ENCODE peak calls at places on chromosomes 13 and 19, in five cellular contexts. One of them, this sample, is unnamed. For H3K4me1, the result is how much of the 10 kb centered on the place peaks cover.

GRCh38 chr19:41914906-41915247 is 13.4 kb downstream of the ERFL start:
- DNase-seq in IMR-90: no peak
- DNase-seq in H9: no peak
- DNase-seq in neuronal stem cell: no peak
- DNase-seq in mesenchymal stem cell: no peak
- DNase-seq in this sample: no peak

GRCh38 chr13:20550799-20551198 is 16.2 kb upstream of the IFT88 start:
- DNase-seq in IMR-90: no peak
- DNase-seq in H9: no peak
- DNase-seq in neuronal stem cell: no peak
- DNase-seq in mesenchymal stem cell: no peak
- DNase-seq in this sample: no peak

GRCh38 chr13:32443111-32443510 is 15.2 kb upstream of the N4BP2L1 start:
- DNase-seq in IMR-90: peak
- DNase-seq in H9: no peak
- DNase-seq in neuronal stem cell: no peak
- DNase-seq in mesenchymal stem cell: peak
- DNase-seq in this sample: peak

GRCh38 chr19:41377977-41378707 is 1.8 kb downstream of the TMEM91 start:
- DNase-seq in IMR-90: no peak
- DNase-seq in H9: peak
- DNase-seq in neuronal stem cell: no peak
- DNase-seq in mesenchymal stem cell: peak
- DNase-seq in this sample: peak

GRCh38 chr13:30352121-30352520 is 44.8 kb upstream of the KATNAL1 start:
- DNase-seq in IMR-90: no peak
- DNase-seq in H9: no peak
- DNase-seq in neuronal stem cell: no peak
- DNase-seq in mesenchymal stem cell: no peak
- DNase-seq in this sample: no peak

GRCh38 chr19:58229255-58229639 is 533 bp downstream of the ZNF544 start:
- DNase-seq in IMR-90: peak
- DNase-seq in H9: peak
- DNase-seq in neuronal stem cell: no peak
- DNase-seq in mesenchymal stem cell: peak
- DNase-seq in this sample: peak

GRCh38 chr19:10419646-10420443 is 493 bp upstream of the PDE4A start:
- DNase-seq in IMR-90: peak
- DNase-seq in H9: peak
- DNase-seq in neuronal stem cell: peak
- DNase-seq in mesenchymal stem cell: peak
- DNase-seq in this sample: peak

GRCh38 chr19:51136333-51136732 is 5.8 kb upstream of the SIGLEC7 start:
- DNase-seq in IMR-90: no peak
- DNase-seq in H9: no peak
- DNase-seq in neuronal stem cell: no peak
- DNase-seq in mesenchymal stem cell: no peak
- DNase-seq in this sample: no peak

GRCh38 chr19:14030997-14031718 is 404 bp upstream of the IL27RA start:
- DNase-seq in IMR-90: no peak
- DNase-seq in H9: no peak
- DNase-seq in neuronal stem cell: no peak
- DNase-seq in mesenchymal stem cell: no peak
- DNase-seq in this sample: no peak

GRCh38 chr13:24923305-24923640 is 159.3 kb downstream of the RNF17 start:
- DNase-seq in IMR-90: peak
- DNase-seq in H9: no peak
- DNase-seq in neuronal stem cell: no peak
- DNase-seq in mesenchymal stem cell: peak
- DNase-seq in this sample: no peak

GRCh38 chr13:110518571-110518970 is 43.0 kb downstream of the RAB20 start:
- DNase-seq in IMR-90: no peak
- DNase-seq in H9: no peak
- DNase-seq in neuronal stem cell: no peak
- DNase-seq in mesenchymal stem cell: no peak
- DNase-seq in this sample: no peak

GRCh38 chr13:28753208-28753892 is 34.6 kb upstream of the SLC46A3 start:
- DNase-seq in IMR-90: peak
- DNase-seq in H9: peak
- DNase-seq in neuronal stem cell: no peak
- DNase-seq in mesenchymal stem cell: peak
- DNase-seq in this sample: peak

DNA sequence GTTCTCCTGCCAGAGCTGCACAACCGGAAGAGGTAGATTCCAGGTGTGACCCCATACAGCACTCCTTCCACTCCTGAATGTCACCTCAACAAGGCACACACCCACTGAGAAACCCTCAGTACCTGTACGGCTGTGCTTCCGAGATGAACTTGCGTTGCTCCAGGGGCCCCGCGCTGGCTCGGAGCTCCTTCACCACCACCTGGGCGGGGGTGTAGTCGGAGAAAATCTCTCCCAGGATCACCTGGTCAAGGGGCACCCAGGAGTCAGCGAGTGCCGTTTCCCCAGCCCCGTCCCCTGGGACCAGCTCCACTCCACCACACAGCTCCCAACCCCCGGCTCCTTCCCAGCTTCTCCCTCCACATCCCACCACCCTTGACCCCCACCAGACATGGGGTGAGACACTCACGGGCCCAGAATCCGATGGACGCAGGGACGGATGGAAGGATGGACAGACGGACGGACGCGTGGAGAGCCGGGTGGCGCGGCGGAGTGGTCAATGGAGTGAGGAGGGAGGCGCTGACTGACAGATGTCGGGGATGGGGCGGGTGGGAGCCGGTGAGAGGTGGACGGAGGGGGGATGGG is 2.8 kb downstream of the LMTK3 start:
- DNase-seq in IMR-90: no peak
- DNase-seq in H9: no peak
- DNase-seq in neuronal stem cell: no peak
- DNase-seq in mesenchymal stem cell: no peak
- DNase-seq in this sample: no peak
- H2AK5ac ChIP-seq in IMR-90: no peak
- H2AK5ac ChIP-seq in H9: no peak
- H2AK5ac ChIP-seq in neuronal stem cell: peak
- H2AK5ac ChIP-seq in mesenchymal stem cell: no peak
- H2AK5ac ChIP-seq in this sample: no peak

GRCh38 chr13:101059803-101060202 is 356.5 kb downstream of the NALCN start:
- DNase-seq in IMR-90: no peak
- DNase-seq in H9: no peak
- DNase-seq in neuronal stem cell: no peak
- DNase-seq in mesenchymal stem cell: no peak
- DNase-seq in this sample: no peak

GRCh38 chr13:101053694-101054093 is 362.6 kb downstream of the NALCN start:
- DNase-seq in IMR-90: peak
- DNase-seq in H9: no peak
- DNase-seq in neuronal stem cell: no peak
- DNase-seq in mesenchymal stem cell: peak
- DNase-seq in this sample: no peak

GRCh38 chr13:101053289-101053688 is 363.0 kb downstream of the NALCN start:
- DNase-seq in IMR-90: no peak
- DNase-seq in H9: no peak
- DNase-seq in neuronal stem cell: no peak
- DNase-seq in mesenchymal stem cell: peak
- DNase-seq in this sample: no peak

GRCh38 chr13:101058841-101059240 is 357.5 kb downstream of the NALCN start:
- DNase-seq in IMR-90: no peak
- DNase-seq in H9: no peak
- DNase-seq in neuronal stem cell: no peak
- DNase-seq in mesenchymal stem cell: no peak
- DNase-seq in this sample: no peak
- H4K8ac ChIP-seq in IMR-90: no peak
- H4K8ac ChIP-seq in H9: no peak
- H4K8ac ChIP-seq in neuronal stem cell: peak
- H4K8ac ChIP-seq in mesenchymal stem cell: no peak
- H4K8ac ChIP-seq in this sample: no peak

GRCh38 chr19:16374436-16374835 is 49.8 kb downstream of the KLF2 start:
- DNase-seq in IMR-90: no peak
- DNase-seq in H9: no peak
- DNase-seq in neuronal stem cell: no peak
- DNase-seq in mesenchymal stem cell: no peak
- DNase-seq in this sample: no peak

GRCh38 chr19:16373989-16374388 is 49.4 kb downstream of the KLF2 start:
- DNase-seq in IMR-90: no peak
- DNase-seq in H9: no peak
- DNase-seq in neuronal stem cell: no peak
- DNase-seq in mesenchymal stem cell: no peak
- DNase-seq in this sample: no peak

GRCh38 chr19:16373539-16373938 is 48.9 kb downstream of the KLF2 start:
- DNase-seq in IMR-90: peak
- DNase-seq in H9: no peak
- DNase-seq in neuronal stem cell: no peak
- DNase-seq in mesenchymal stem cell: peak
- DNase-seq in this sample: no peak

GRCh38 chr19:16372065-16372915 is 47.7 kb downstream of the KLF2 start:
- DNase-seq in IMR-90: no peak
- DNase-seq in H9: no peak
- DNase-seq in neuronal stem cell: no peak
- DNase-seq in mesenchymal stem cell: no peak
- DNase-seq in this sample: no peak

GRCh38 chr19:16373079-16373478 is 48.5 kb downstream of the KLF2 start:
- DNase-seq in IMR-90: no peak
- DNase-seq in H9: no peak
- DNase-seq in neuronal stem cell: no peak
- DNase-seq in mesenchymal stem cell: no peak
- DNase-seq in this sample: no peak
- H3K4me1 ChIP-seq in IMR-90: under half
- H3K4me1 ChIP-seq in H9: under half
- H3K4me1 ChIP-seq in neuronal stem cell: under half
- H3K4me1 ChIP-seq in mesenchymal stem cell: under half
- H3K4me1 ChIP-seq in this sample: under half

GRCh38 chr19:18362934-18363542 is 22.6 kb downstream of the PGPEP1 start:
- DNase-seq in IMR-90: no peak
- DNase-seq in H9: no peak
- DNase-seq in neuronal stem cell: no peak
- DNase-seq in mesenchymal stem cell: no peak
- DNase-seq in this sample: no peak
- H2AK5ac ChIP-seq in IMR-90: peak
- H2AK5ac ChIP-seq in H9: no peak
- H2AK5ac ChIP-seq in neuronal stem cell: peak
- H2AK5ac ChIP-seq in mesenchymal stem cell: peak
- H2AK5ac ChIP-seq in this sample: peak

GRCh38 chr13:48319458-48320395 is 16.2 kb downstream of the RB1 start:
- DNase-seq in IMR-90: no peak
- DNase-seq in H9: no peak
- DNase-seq in neuronal stem cell: no peak
- DNase-seq in mesenchymal stem cell: no peak
- DNase-seq in this sample: no peak

GRCh38 chr13:48318014-48318713 is 14.6 kb downstream of the RB1 start:
- DNase-seq in IMR-90: no peak
- DNase-seq in H9: no peak
- DNase-seq in neuronal stem cell: no peak
- DNase-seq in mesenchymal stem cell: no peak
- DNase-seq in this sample: no peak

GRCh38 chr13:48320396-48320790 is 16.8 kb downstream of the RB1 start:
- DNase-seq in IMR-90: no peak
- DNase-seq in H9: no peak
- DNase-seq in neuronal stem cell: no peak
- DNase-seq in mesenchymal stem cell: no peak
- DNase-seq in this sample: no peak

GRCh38 chr13:48317511-48317981 is 14.0 kb downstream of the RB1 start:
- DNase-seq in IMR-90: no peak
- DNase-seq in H9: no peak
- DNase-seq in neuronal stem cell: no peak
- DNase-seq in mesenchymal stem cell: no peak
- DNase-seq in this sample: no peak

GRCh38 chr13:48318714-48319457 is 15.3 kb downstream of the RB1 start:
- DNase-seq in IMR-90: no peak
- DNase-seq in H9: no peak
- DNase-seq in neuronal stem cell: no peak
- DNase-seq in mesenchymal stem cell: no peak
- DNase-seq in this sample: no peak
- H4K8ac ChIP-seq in IMR-90: no peak
- H4K8ac ChIP-seq in H9: no peak
- H4K8ac ChIP-seq in neuronal stem cell: no peak
- H4K8ac ChIP-seq in mesenchymal stem cell: no peak
- H4K8ac ChIP-seq in this sample: no peak

GRCh38 chr19:1167687-1168561 is 6.1 kb downstream of the SBNO2 start:
- DNase-seq in IMR-90: no peak
- DNase-seq in H9: no peak
- DNase-seq in neuronal stem cell: no peak
- DNase-seq in mesenchymal stem cell: no peak
- DNase-seq in this sample: no peak

GRCh38 chr19:1170938-1171754 is 2.9 kb downstream of the SBNO2 start:
- DNase-seq in IMR-90: no peak
- DNase-seq in H9: no peak
- DNase-seq in neuronal stem cell: no peak
- DNase-seq in mesenchymal stem cell: no peak
- DNase-seq in this sample: no peak

GRCh38 chr19:1168562-1168873 is 5.5 kb downstream of the SBNO2 start:
- DNase-seq in IMR-90: no peak
- DNase-seq in H9: no peak
- DNase-seq in neuronal stem cell: no peak
- DNase-seq in mesenchymal stem cell: no peak
- DNase-seq in this sample: no peak

GRCh38 chr19:1169921-1170885 is 3.9 kb downstream of the SBNO2 start:
- DNase-seq in IMR-90: peak
- DNase-seq in H9: no peak
- DNase-seq in neuronal stem cell: no peak
- DNase-seq in mesenchymal stem cell: peak
- DNase-seq in this sample: no peak

DNA sequence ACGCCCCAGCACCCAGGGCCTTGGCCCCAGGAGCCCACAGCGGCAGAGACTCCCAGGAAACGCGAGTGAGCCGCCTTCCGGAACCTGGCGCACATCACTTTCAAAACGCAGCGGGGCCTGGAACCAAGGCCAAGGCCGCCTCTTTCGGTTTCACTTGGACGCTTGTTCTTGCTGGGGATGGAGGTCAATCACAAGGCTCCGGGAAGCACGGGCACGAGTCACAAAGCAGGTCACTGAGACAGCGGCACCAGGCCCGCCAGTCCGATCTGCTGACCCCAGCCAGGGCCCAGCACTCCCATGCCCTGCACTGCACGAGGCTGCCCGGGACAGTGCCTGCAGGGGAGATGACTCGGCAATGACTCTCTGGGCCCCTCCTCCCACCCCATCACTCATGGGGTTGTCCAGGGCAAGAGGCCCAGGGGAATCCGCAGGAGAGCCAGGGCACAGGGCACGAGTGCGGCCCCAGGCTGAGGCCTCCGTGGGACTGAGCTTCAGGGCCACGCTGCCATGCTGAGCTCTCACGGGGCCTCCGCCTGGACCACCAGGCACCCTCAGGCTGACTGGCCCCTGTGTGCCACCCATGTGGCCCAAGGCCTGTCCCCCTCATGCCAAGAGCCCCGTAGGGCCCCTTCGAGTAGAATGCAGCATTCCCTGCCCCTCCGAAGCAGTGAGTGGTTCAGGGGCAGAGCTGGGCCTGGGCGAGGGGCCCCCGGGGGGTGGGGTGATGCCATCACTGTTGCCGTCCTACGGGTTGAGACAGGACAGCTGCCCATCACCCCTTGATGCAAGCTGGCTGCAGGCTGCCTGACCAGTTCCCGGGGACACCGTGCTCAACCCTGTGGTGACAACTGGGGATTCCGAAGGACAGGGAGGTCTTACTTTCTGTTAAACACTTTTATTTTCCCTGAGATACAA is 4.9 kb downstream of the SBNO2 start:
- DNase-seq in IMR-90: peak
- DNase-seq in H9: no peak
- DNase-seq in neuronal stem cell: no peak
- DNase-seq in mesenchymal stem cell: peak
- DNase-seq in this sample: peak
- H3K4me1 ChIP-seq in IMR-90: under half
- H3K4me1 ChIP-seq in H9: under half
- H3K4me1 ChIP-seq in neuronal stem cell: under half
- H3K4me1 ChIP-seq in mesenchymal stem cell: half or more
- H3K4me1 ChIP-seq in this sample: under half

GRCh38 chr19:3062165-3063105 is at the start of gene TLE5:
- DNase-seq in IMR-90: no peak
- DNase-seq in H9: no peak
- DNase-seq in neuronal stem cell: no peak
- DNase-seq in mesenchymal stem cell: no peak
- DNase-seq in this sample: peak
- H2AK5ac ChIP-seq in IMR-90: peak
- H2AK5ac ChIP-seq in H9: no peak
- H2AK5ac ChIP-seq in neuronal stem cell: peak
- H2AK5ac ChIP-seq in mesenchymal stem cell: peak
- H2AK5ac ChIP-seq in this sample: no peak